ENCODE peak calls at places on chromosomes 13 and 19, in six cellular contexts. K, F, V, L, T and M are unnamed samples.

GRCh38 chr13:67097856-67098255 is 132.3 kb downstream of the PCDH9 start:
- DNase-seq in F (no peak), T (no peak), K (no peak), L (no peak), V (no peak), M (no peak)

GRCh38 chr19:29884044-29884443 is 58.0 kb upstream of the URI1 start:
- DNase-seq in V (no peak), T (no peak), L (no peak), K (no peak), F (no peak), M (no peak)

GRCh38 chr19:12757544-12758274 is 6.1 kb downstream of the BEST2 start:
- DNase-seq in T (peak; percentile 61), L (no peak), F (peak; percentile 74), K (peak; percentile 68), V (peak; percentile 59), M (peak; percentile 85)

GRCh38 chr19:10850631-10851030 is 2.4 kb downstream of the C19orf38 start:
- DNase-seq in L (no peak), F (no peak), V (no peak), T (no peak), K (no peak), M (no peak)

GRCh38 chr13:37138169-37138568 is 32.7 kb upstream of the CSNK1A1L start:
- DNase-seq in F (no peak), K (no peak), L (no peak), V (no peak), T (no peak), M (no peak)

GRCh38 chr13:77599351-77599750 is 63.8 kb downstream of the SCEL start:
- DNase-seq in F (no peak), K (no peak), L (no peak), V (no peak), T (no peak), M (no peak)

GRCh38 chr13:33249066-33249465 is 36.5 kb downstream of the STARD13 start:
- DNase-seq in L (no peak), T (peak; percentile 81), K (no peak), V (no peak), F (no peak), M (no peak)

GRCh38 chr19:49389406-49389805 is 1.4 kb downstream of the KASH5 start:
- DNase-seq in V (no peak), T (no peak), L (no peak), F (no peak), K (no peak), M (no peak)

GRCh38 chr13:33307820-33308219 is 22.3 kb upstream of the STARD13 start:
- DNase-seq in K (no peak), F (no peak), V (no peak), T (peak; percentile 55), L (no peak), M (no peak)

GRCh38 chr13:93233997-93234416 is 7.4 kb downstream of the GPC6 start:
- DNase-seq in L (no peak), K (no peak), T (no peak), F (no peak), V (no peak), M (peak; percentile 23)

GRCh38 chr19:12194827-12195500 is 32.1 kb downstream of the ZNF136 start:
- DNase-seq in F (peak; percentile 16), K (peak; percentile 95), L (peak; percentile 21), T (peak; percentile 6), V (peak; percentile 64), M (no peak)

GRCh38 chr19:20423381-20424207 is 142.0 kb downstream of the ZNF737 start:
- DNase-seq in V (peak; percentile 6), L (peak; percentile 26), F (peak; percentile 56), K (peak; percentile 43), T (peak; percentile 7), M (peak; percentile 61)

GRCh38 chr19:52028027-52028779 is at the start of gene ZNF614:
- DNase-seq in L (peak; percentile 71), T (peak; percentile 86), F (peak; percentile 91), V (peak; percentile 75), K (peak; percentile 90), M (peak; percentile 93)

GRCh38 chr13:68715651-68716050 is 1392.0 kb upstream of the ATXN8OS start:
- DNase-seq in T (no peak), V (no peak), K (no peak), F (no peak), L (no peak), M (no peak)

GRCh38 chr19:47723573-47723923 is 10.3 kb downstream of the EHD2 start:
- DNase-seq in F (peak; percentile 44), L (no peak), V (no peak), T (peak; percentile 95), K (no peak), M (peak; percentile 79)

GRCh38 chr19:18135712-18136584 is 17.0 kb upstream of the PIK3R2 start:
- DNase-seq in T (no peak), K (no peak), V (no peak), F (no peak), L (no peak), M (peak; percentile 91)

GRCh38 chr13:39417643-39418042 is 185.3 kb downstream of the LHFPL6 start:
- DNase-seq in T (peak; percentile 72), L (no peak), K (no peak), V (no peak), F (no peak), M (peak; percentile 32)

GRCh38 chr19:511101-511841 is 4.0 kb downstream of the TPGS1 start:
- DNase-seq in L (no peak), T (peak; percentile 36), V (peak; percentile 52), F (peak; percentile 90), K (peak; percentile 64), M (peak; percentile 74)

GRCh38 chr13:113656831-113657671 is 947 bp downstream of the ATP4B start:
- DNase-seq in F (no peak), V (no peak), T (no peak), L (no peak), K (peak; percentile 25), M (no peak)

GRCh38 chr19:17718467-17718987 is 753 bp upstream of the MAP1S start:
- DNase-seq in V (no peak), K (no peak), L (no peak), F (peak; percentile 44), T (no peak), M (no peak)

GRCh38 chr19:48614436-48615144 is at the start of gene FAM83E:
- DNase-seq in K (no peak), V (no peak), T (no peak), F (no peak), L (no peak), M (peak; percentile 91)

GRCh38 chr13:99464441-99464949 is 36.8 kb upstream of the TM9SF2 start:
- DNase-seq in K (no peak), L (no peak), F (peak; percentile 78), T (peak; percentile 48), V (no peak), M (peak; percentile 24)

GRCh38 chr19:3056454-3057016 is 5.8 kb downstream of the TLE5 start:
- DNase-seq in K (no peak), L (no peak), F (no peak), T (no peak), V (no peak), M (peak; percentile 46)

GRCh38 chr19:39833464-39834286 is at the start of gene DYRK1B:
- DNase-seq in K (peak; percentile 98), L (peak; percentile 91), F (peak; percentile 98), T (peak; percentile 96), V (peak; percentile 91), M (peak; percentile 100)

GRCh38 chr19:8085606-8086464 is 33.3 kb downstream of the CCL25 start:
- DNase-seq in K (no peak), T (no peak), L (no peak), F (no peak), V (no peak), M (peak; percentile 75)